ENCODE peak calls at places on chromosomes 3 and 15, in seven cellular contexts. One of them, this sample, is unnamed.

GRCh38 chr3:445960-446359 is 249.4 kb downstream of the CHL1 start:
- DNase-seq in HCT116: no peak
- DNase-seq in hepatocyte: peak; percentile 13
- DNase-seq in OCI-LY7: no peak
- DNase-seq in PC-3: peak; percentile 57
- DNase-seq in GM23248: no peak
- DNase-seq in neural progenitor cell: no peak
- DNase-seq in this sample: no peak

GRCh38 chr15:91508633-91509032 is 344.9 kb upstream of the SLCO3A1 start:
- DNase-seq in HCT116: no peak
- DNase-seq in hepatocyte: no peak
- DNase-seq in OCI-LY7: no peak
- DNase-seq in PC-3: peak; percentile 58
- DNase-seq in GM23248: peak; percentile 51
- DNase-seq in neural progenitor cell: no peak
- DNase-seq in this sample: no peak

GRCh38 chr3:15121936-15122335 is 23.0 kb upstream of the RBSN start:
- DNase-seq in HCT116: no peak
- DNase-seq in hepatocyte: no peak
- DNase-seq in OCI-LY7: no peak
- DNase-seq in PC-3: no peak
- DNase-seq in GM23248: peak; percentile 6
- DNase-seq in neural progenitor cell: no peak
- DNase-seq in this sample: no peak

GRCh38 chr15:28984421-28985375 is 98.9 kb downstream of the APBA2 start:
- DNase-seq in HCT116: no peak
- DNase-seq in hepatocyte: peak; percentile 48
- DNase-seq in OCI-LY7: no peak
- DNase-seq in PC-3: no peak
- DNase-seq in GM23248: peak; percentile 9
- DNase-seq in neural progenitor cell: peak; percentile 73
- DNase-seq in this sample: no peak

GRCh38 chr3:98817546-98817945 is 54.4 kb downstream of the ST3GAL6 start:
- DNase-seq in HCT116: no peak
- DNase-seq in hepatocyte: peak; percentile 73
- DNase-seq in OCI-LY7: peak; percentile 69
- DNase-seq in PC-3: peak; percentile 89
- DNase-seq in GM23248: peak; percentile 60
- DNase-seq in neural progenitor cell: peak; percentile 46
- DNase-seq in this sample: peak; percentile 76

GRCh38 chr3:194360568-194360967 is 9.0 kb downstream of the LRRC15 start:
- DNase-seq in HCT116: no peak
- DNase-seq in hepatocyte: no peak
- DNase-seq in OCI-LY7: no peak
- DNase-seq in PC-3: no peak
- DNase-seq in GM23248: no peak
- DNase-seq in neural progenitor cell: no peak
- DNase-seq in this sample: no peak

GRCh38 chr3:134713673-134714072 is 62.9 kb upstream of the KY start:
- DNase-seq in HCT116: no peak
- DNase-seq in hepatocyte: no peak
- DNase-seq in OCI-LY7: no peak
- DNase-seq in PC-3: no peak
- DNase-seq in GM23248: no peak
- DNase-seq in neural progenitor cell: no peak
- DNase-seq in this sample: no peak

GRCh38 chr3:183548262-183548769 is 7.2 kb downstream of the KLHL6 start:
- DNase-seq in HCT116: no peak
- DNase-seq in hepatocyte: peak; percentile 84
- DNase-seq in OCI-LY7: no peak
- DNase-seq in PC-3: peak; percentile 48
- DNase-seq in GM23248: peak; percentile 82
- DNase-seq in neural progenitor cell: peak; percentile 81
- DNase-seq in this sample: peak; percentile 79

GRCh38 chr3:124998247-124998630 is 57.6 kb downstream of the HEG1 start:
- DNase-seq in HCT116: no peak
- DNase-seq in hepatocyte: no peak
- DNase-seq in OCI-LY7: no peak
- DNase-seq in PC-3: no peak
- DNase-seq in GM23248: no peak
- DNase-seq in neural progenitor cell: no peak
- DNase-seq in this sample: no peak

GRCh38 chr15:30791776-30792175 is 111.9 kb upstream of the FAN1 start:
- DNase-seq in HCT116: no peak
- DNase-seq in hepatocyte: no peak
- DNase-seq in OCI-LY7: no peak
- DNase-seq in PC-3: no peak
- DNase-seq in GM23248: no peak
- DNase-seq in neural progenitor cell: no peak
- DNase-seq in this sample: no peak

GRCh38 chr3:59261009-59261408 is 211.2 kb upstream of the CFAP20DC start:
- DNase-seq in HCT116: no peak
- DNase-seq in hepatocyte: no peak
- DNase-seq in OCI-LY7: no peak
- DNase-seq in PC-3: no peak
- DNase-seq in GM23248: no peak
- DNase-seq in neural progenitor cell: no peak
- DNase-seq in this sample: no peak

DNA sequence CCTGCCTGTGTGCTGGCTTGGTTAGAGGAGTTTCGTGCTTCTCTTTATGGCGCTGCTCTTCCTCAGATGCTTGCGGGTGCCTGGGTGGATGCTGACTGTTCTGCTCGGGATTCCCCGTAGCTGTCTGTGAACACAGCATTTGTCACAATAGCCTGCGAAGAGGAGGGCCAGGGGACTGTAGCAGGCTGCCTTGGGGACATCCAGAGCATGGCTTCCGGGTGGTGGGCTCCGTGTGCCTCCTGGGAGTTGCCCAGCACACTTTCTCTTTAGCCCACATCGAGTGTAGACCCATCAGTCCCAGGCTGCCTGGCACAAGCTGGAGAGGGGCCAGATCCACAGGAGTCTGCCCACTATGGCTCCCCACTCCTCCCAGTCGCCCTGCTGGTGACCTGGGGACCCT is 22.4 kb downstream of the LRRK1 start:
- DNase-seq in HCT116: no peak
- DNase-seq in hepatocyte: no peak
- DNase-seq in OCI-LY7: no peak
- DNase-seq in PC-3: no peak
- DNase-seq in GM23248: no peak
- DNase-seq in neural progenitor cell: no peak
- DNase-seq in this sample: no peak
- H3K4me3 ChIP-seq in HCT116: no peak overlapping the region
- H3K4me3 ChIP-seq in hepatocyte: no peak overlapping the region
- H3K4me3 ChIP-seq in OCI-LY7: no peak overlapping the region
- H3K4me3 ChIP-seq in PC-3: no peak overlapping the region
- H3K4me3 ChIP-seq in GM23248: no peak overlapping the region
- H3K4me3 ChIP-seq in neural progenitor cell: no peak overlapping the region
- H3K4me3 ChIP-seq in this sample: no peak overlapping the region

DNA sequence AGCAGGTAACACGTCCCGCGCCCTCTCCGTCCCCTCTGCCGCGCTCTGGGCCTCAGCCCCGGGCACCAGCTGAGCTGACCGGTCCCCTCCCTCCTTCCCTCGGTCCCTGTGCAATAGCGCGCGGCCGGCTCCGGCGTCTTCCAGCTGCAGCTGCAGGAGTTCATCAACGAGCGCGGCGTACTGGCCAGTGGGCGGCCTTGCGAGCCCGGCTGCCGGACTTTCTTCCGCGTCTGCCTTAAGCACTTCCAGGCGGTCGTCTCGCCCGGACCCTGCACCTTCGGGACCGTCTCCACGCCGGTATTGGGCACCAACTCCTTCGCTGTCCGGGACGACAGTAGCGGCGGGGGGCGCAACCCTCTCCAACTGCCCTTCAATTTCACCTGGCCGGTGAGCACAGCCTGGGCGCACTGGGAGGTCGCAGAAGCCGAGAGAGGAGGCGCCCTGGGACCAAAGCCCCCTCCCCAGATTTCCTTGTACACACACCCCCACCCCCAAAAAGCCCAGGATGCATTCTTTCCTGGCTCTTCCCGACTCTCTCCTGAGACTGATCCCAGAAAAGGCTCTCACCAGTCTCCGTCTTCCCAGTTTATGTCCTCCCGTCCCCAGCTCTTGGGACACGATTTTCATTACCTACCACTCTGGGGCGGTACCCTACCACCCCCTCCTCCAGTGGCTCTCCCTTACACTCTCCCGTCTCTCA is 740 bp downstream of the DLL4 start:
- DNase-seq in HCT116: no peak
- DNase-seq in hepatocyte: peak; percentile 74
- DNase-seq in OCI-LY7: no peak
- DNase-seq in PC-3: peak; percentile 51
- DNase-seq in GM23248: peak; percentile 73
- DNase-seq in neural progenitor cell: peak; percentile 91
- DNase-seq in this sample: peak; percentile 67
- TF ChIP-seq EZH2phosphoT487 in HCT116: no peak
- TF ChIP-seq EZH2phosphoT487 in hepatocyte: no peak
- TF ChIP-seq EZH2phosphoT487 in OCI-LY7: no peak
- TF ChIP-seq EZH2phosphoT487 in PC-3: no peak
- TF ChIP-seq EZH2phosphoT487 in GM23248: peak; percentile 61
- TF ChIP-seq EZH2phosphoT487 in neural progenitor cell: no peak
- TF ChIP-seq EZH2phosphoT487 in this sample: peak; percentile 16

GRCh38 chr3:114417682-114418081 is 123.9 kb downstream of the TIGIT start:
- DNase-seq in HCT116: no peak
- DNase-seq in hepatocyte: no peak
- DNase-seq in OCI-LY7: no peak
- DNase-seq in PC-3: no peak
- DNase-seq in GM23248: no peak
- DNase-seq in neural progenitor cell: no peak
- DNase-seq in this sample: no peak
- H3K4me2 ChIP-seq in HCT116: no peak overlapping the region
- H3K4me2 ChIP-seq in hepatocyte: no peak overlapping the region
- H3K4me2 ChIP-seq in OCI-LY7: no peak overlapping the region
- H3K4me2 ChIP-seq in PC-3: no peak overlapping the region
- H3K4me2 ChIP-seq in GM23248: peak overlapping the region; percentile 72
- H3K4me2 ChIP-seq in neural progenitor cell: no peak overlapping the region
- H3K4me2 ChIP-seq in this sample: no peak overlapping the region

GRCh38 chr15:90202929-90203328 is 1.8 kb downstream of the SEMA4B start:
- DNase-seq in HCT116: no peak
- DNase-seq in hepatocyte: no peak
- DNase-seq in OCI-LY7: no peak
- DNase-seq in PC-3: no peak
- DNase-seq in GM23248: no peak
- DNase-seq in neural progenitor cell: no peak
- DNase-seq in this sample: no peak
- H3K4me3 ChIP-seq in HCT116: peak overlapping the region; percentile 97
- H3K4me3 ChIP-seq in hepatocyte: peak overlapping the region; percentile 100
- H3K4me3 ChIP-seq in OCI-LY7: no peak overlapping the region
- H3K4me3 ChIP-seq in PC-3: peak overlapping the region; percentile 100
- H3K4me3 ChIP-seq in GM23248: no peak overlapping the region
- H3K4me3 ChIP-seq in neural progenitor cell: no peak overlapping the region
- H3K4me3 ChIP-seq in this sample: peak overlapping the region; percentile 98

DNA sequence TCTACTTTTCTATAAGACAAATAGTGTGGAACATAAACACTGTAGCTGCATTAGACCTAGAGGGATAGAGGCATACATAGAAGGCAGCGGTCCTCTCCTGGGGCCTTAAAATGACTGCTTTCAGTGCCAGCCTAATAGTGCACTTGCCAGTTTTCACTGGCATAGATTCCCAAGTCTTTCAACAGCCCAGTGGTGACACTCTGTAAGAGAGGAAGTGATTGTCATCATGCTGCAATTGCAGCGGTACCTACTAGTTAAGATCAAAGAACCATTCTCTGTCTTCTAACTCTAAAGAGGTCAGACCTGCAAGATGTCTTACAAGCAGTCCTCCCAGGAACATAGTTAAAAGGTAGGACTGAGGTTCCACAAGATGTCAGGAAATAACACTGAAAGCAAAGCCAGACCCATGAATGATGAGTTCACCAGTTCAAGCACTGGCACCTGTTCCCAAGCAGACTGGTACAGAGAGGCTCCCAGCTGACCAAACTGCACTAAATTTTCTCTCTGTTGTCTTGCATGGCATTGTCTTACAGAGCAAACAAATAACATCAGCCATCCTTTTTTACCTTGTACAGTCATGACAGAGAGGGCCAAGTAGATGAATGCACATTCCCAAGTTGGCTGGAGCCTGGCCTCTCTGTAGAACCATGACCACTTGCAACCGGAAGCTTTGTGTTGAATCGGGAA is 100.5 kb upstream of the SKOR1 start:
- DNase-seq in HCT116: no peak
- DNase-seq in hepatocyte: no peak
- DNase-seq in OCI-LY7: no peak
- DNase-seq in PC-3: no peak
- DNase-seq in GM23248: no peak
- DNase-seq in neural progenitor cell: no peak
- DNase-seq in this sample: no peak
- TF ChIP-seq EZH2phosphoT487 in HCT116: no peak
- TF ChIP-seq EZH2phosphoT487 in hepatocyte: no peak
- TF ChIP-seq EZH2phosphoT487 in OCI-LY7: no peak
- TF ChIP-seq EZH2phosphoT487 in PC-3: no peak
- TF ChIP-seq EZH2phosphoT487 in GM23248: no peak
- TF ChIP-seq EZH2phosphoT487 in neural progenitor cell: no peak
- TF ChIP-seq EZH2phosphoT487 in this sample: no peak

DNA sequence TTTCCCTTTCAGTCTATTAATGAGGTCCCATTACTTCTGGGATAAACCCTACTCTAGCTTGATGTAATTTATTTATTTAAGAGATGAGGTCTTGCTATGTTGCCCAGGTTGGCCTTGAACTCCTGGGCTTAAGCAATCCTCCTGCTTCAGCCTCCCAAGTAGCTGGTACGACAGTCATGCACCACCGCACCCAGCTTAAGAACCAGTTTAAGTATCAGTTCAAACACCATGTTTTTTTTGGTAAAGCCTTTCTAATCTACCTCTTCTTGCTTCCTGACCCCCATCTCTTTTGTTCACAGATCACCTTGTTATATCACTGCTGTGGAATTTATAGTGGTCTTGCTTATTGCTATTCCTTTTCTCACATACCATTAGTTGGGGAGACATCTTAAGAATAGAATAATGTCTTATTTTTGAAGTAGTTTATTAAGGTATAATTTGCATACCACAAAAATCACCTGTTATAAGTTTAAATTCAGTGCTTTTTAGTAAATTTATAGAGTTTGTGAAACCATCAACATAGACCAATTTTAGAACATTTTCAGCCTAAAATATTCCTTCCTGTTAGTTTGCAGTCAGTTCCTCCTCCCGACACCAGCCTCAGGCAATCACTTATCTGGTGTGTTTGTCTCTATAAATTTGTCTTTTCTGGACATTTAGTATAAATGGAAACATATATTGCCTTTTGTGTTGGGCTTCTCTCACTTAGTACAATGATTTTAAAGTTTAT is 257.9 kb downstream of the PDCD6IP start:
- DNase-seq in HCT116: no peak
- DNase-seq in hepatocyte: no peak
- DNase-seq in OCI-LY7: peak; percentile 19
- DNase-seq in PC-3: no peak
- DNase-seq in GM23248: no peak
- DNase-seq in neural progenitor cell: no peak
- DNase-seq in this sample: no peak
- H3K4me2 ChIP-seq in HCT116: no peak overlapping the region
- H3K4me2 ChIP-seq in hepatocyte: no peak overlapping the region
- H3K4me2 ChIP-seq in OCI-LY7: peak overlapping the region; percentile 39
- H3K4me2 ChIP-seq in PC-3: no peak overlapping the region
- H3K4me2 ChIP-seq in GM23248: no peak overlapping the region
- H3K4me2 ChIP-seq in neural progenitor cell: no peak overlapping the region
- H3K4me2 ChIP-seq in this sample: no peak overlapping the region